ENCODE peak calls at places on chromosomes 6 and 20, in eight cellular contexts. T is tibial artery, L is heart left ventricle, V is cardiac muscle cell, F is tibial nerve, S is endodermal cell, E is colonic mucosa, C is right atrium auricular region. I is an unnamed sample. For H3K9me3, the result is how much of the 10 kb centered on the place peaks cover.

GRCh38 chr20:62595491-62595890 is 46.8 kb upstream of the SLCO4A1 start:
- DNase-seq in T (peak), L (peak), V (peak), F (no peak), S (no peak), E (peak), C (no peak), I (peak)

GRCh38 chr20:46344488-46345162 is 36.3 kb upstream of the CDH22 start:
- DNase-seq in T (no peak), L (no peak), V (no peak), F (no peak), S (no peak), E (no peak), C (no peak), I (no peak)

GRCh38 chr20:62782893-62783278 is 13.4 kb upstream of the MRGBP start:
- DNase-seq in T (no peak), L (peak), V (peak), F (no peak), S (no peak), E (no peak), C (no peak), I (peak)

GRCh38 chr6:135617222-135617621 is 119.7 kb upstream of the AHI1 start:
- DNase-seq in T (no peak), L (no peak), V (no peak), F (no peak), S (no peak), E (no peak), C (no peak), I (no peak)

GRCh38 chr6:157304840-157305675 is 18.3 kb downstream of the TMEM242 start:
- DNase-seq in T (peak), L (no peak), V (peak), F (no peak), S (no peak), E (peak), C (no peak), I (no peak)

GRCh38 chr6:148501178-148501590 is 158.5 kb downstream of the SASH1 start:
- DNase-seq in T (peak), L (no peak), V (peak), F (peak), S (no peak), E (peak), C (peak), I (peak)

GRCh38 chr20:57399587-57400261 is 8.5 kb downstream of the RBM38 start:
- DNase-seq in T (no peak), L (peak), V (no peak), F (no peak), S (no peak), E (no peak), C (no peak), I (peak)

GRCh38 chr6:157610451-157610999 is 212.5 kb upstream of the SNX9 start:
- DNase-seq in T (no peak), L (no peak), V (no peak), F (no peak), S (no peak), E (no peak), C (no peak), I (no peak)

GRCh38 chr6:128655978-128656498 is 135.6 kb upstream of the PTPRK start:
- DNase-seq in T (no peak), L (no peak), V (peak), F (no peak), S (no peak), E (no peak), C (no peak), I (no peak)

GRCh38 chr6:73285674-73286283 is 22.8 kb upstream of the KHDC1 start:
- DNase-seq in T (no peak), L (no peak), V (peak), F (no peak), S (no peak), E (no peak), C (no peak), I (no peak)

GRCh38 chr6:43890197-43891062 is 120.4 kb downstream of the VEGFA start:
- DNase-seq in T (no peak), L (no peak), V (no peak), F (no peak), S (peak), E (no peak), C (no peak), I (no peak)

GRCh38 chr20:59042151-59042795 is at the start of gene PRELID3B:
- DNase-seq in T (peak), L (no peak), V (peak), F (no peak), S (no peak), E (peak), C (no peak), I (peak)
- H3K27ac ChIP-seq in T (peak), L (peak), V (peak), F (peak), S (peak), E (peak), C (peak), I (peak)

GRCh38 chr20:40812415-40813212 is 123.6 kb upstream of the MAFB start:
- DNase-seq in T (no peak), L (no peak), V (no peak), F (no peak), S (peak), E (no peak), C (peak), I (no peak)

GRCh38 chr20:40811004-40811403 is 122.0 kb upstream of the MAFB start:
- DNase-seq in T (no peak), L (no peak), V (no peak), F (no peak), S (peak), E (no peak), C (peak), I (no peak)

GRCh38 chr20:40810336-40810735 is 121.3 kb upstream of the MAFB start:
- DNase-seq in T (no peak), L (no peak), V (no peak), F (no peak), S (peak), E (no peak), C (peak), I (no peak)

GRCh38 chr20:40813213-40813510 is 124.1 kb upstream of the MAFB start:
- DNase-seq in T (no peak), L (no peak), V (no peak), F (no peak), S (no peak), E (no peak), C (peak), I (no peak)

GRCh38 chr20:40811660-40812414 is 122.8 kb upstream of the MAFB start:
- DNase-seq in T (no peak), L (no peak), V (no peak), F (no peak), S (peak), E (no peak), C (peak), I (no peak)
- TF ChIP-seq CTCF in T (no peak), L (peak), V (no peak), F (no peak), S (peak), E (no peak), C (no peak), I (no peak)

GRCh38 chr20:3192226-3193015 is 12.1 kb downstream of the DDRGK1 start:
- DNase-seq in T (no peak), L (no peak), V (no peak), F (no peak), S (no peak), E (no peak), C (no peak), I (no peak)
- H3K9me3 ChIP-seq in T (under half), L (under half), V (under half), F (under half), S (under half), E (under half), C (under half), I (under half)

GRCh38 chr20:17964632-17965031 is 4.0 kb downstream of the SNX5 start:
- DNase-seq in T (no peak), L (no peak), V (no peak), F (no peak), S (no peak), E (no peak), C (no peak), I (no peak)

GRCh38 chr20:17968366-17969275 is at the start of the genes MGME1 and SNX5:
- DNase-seq in T (peak), L (peak), V (peak), F (peak), S (peak), E (peak), C (peak), I (peak)

GRCh38 chr20:17965042-17965697 is 3.4 kb downstream of the SNX5 start:
- DNase-seq in T (no peak), L (no peak), V (peak), F (no peak), S (no peak), E (peak), C (peak), I (no peak)

GRCh38 chr20:17967595-17968365 is 814 bp downstream of the SNX5 start:
- DNase-seq in T (peak), L (no peak), V (peak), F (no peak), S (no peak), E (peak), C (no peak), I (peak)

GRCh38 chr20:17966432-17967312 is 1.9 kb downstream of the SNX5 start:
- DNase-seq in T (no peak), L (no peak), V (peak), F (no peak), S (no peak), E (no peak), C (no peak), I (no peak)
- H3K27ac ChIP-seq in T (peak), L (peak), V (peak), F (no peak), S (no peak), E (peak), C (peak), I (peak)

DNA sequence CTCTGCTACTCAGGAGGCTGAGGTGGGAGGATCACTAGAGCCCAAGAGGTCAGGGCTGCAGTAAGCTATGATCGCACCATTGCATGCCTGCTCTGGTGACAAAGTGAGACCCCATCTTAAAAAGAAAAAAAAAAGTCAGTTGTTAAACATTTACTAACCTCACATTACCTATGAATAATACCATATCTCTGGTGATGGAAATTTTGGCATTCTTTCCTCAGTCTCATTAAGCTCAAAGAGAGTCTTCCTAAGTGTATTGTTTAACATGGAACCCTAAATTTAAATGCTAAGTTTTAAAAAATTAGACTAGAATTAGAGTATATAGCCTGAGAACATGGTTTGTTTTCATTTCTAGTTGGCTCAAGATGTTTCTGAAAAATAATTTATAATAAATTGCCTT is 11.3 kb upstream of the BFSP1 start:
- DNase-seq in T (no peak), L (no peak), V (no peak), F (no peak), S (no peak), E (no peak), C (no peak), I (no peak)
- TF ChIP-seq CTCF in T (no peak), L (no peak), V (no peak), F (no peak), S (no peak), E (no peak), C (no peak), I (no peak)

GRCh38 chr20:90651-91050 is 3.2 kb downstream of the DEFB125 start:
- DNase-seq in T (no peak), L (no peak), V (no peak), F (no peak), S (no peak), E (no peak), C (no peak), I (no peak)
- H3K9me3 ChIP-seq in T (under half), L (under half), V (under half), F (under half), S (under half), E (under half), C (under half), I (under half)

GRCh38 chr6:18151801-18152200 is 3.1 kb downstream of the TPMT start:
- DNase-seq in T (no peak), L (no peak), V (no peak), F (no peak), S (no peak), E (no peak), C (no peak), I (no peak)

GRCh38 chr6:18155864-18156396 is 708 bp downstream of the KDM1B start:
- DNase-seq in T (peak), L (peak), V (peak), F (no peak), S (peak), E (peak), C (peak), I (peak)

GRCh38 chr6:18155273-18155863 is at the start of gene KDM1B:
- DNase-seq in T (peak), L (peak), V (peak), F (peak), S (no peak), E (no peak), C (peak), I (peak)

GRCh38 chr6:18153311-18153703 is 1.6 kb downstream of the TPMT start:
- DNase-seq in T (no peak), L (no peak), V (no peak), F (no peak), S (no peak), E (no peak), C (no peak), I (no peak)

DNA sequence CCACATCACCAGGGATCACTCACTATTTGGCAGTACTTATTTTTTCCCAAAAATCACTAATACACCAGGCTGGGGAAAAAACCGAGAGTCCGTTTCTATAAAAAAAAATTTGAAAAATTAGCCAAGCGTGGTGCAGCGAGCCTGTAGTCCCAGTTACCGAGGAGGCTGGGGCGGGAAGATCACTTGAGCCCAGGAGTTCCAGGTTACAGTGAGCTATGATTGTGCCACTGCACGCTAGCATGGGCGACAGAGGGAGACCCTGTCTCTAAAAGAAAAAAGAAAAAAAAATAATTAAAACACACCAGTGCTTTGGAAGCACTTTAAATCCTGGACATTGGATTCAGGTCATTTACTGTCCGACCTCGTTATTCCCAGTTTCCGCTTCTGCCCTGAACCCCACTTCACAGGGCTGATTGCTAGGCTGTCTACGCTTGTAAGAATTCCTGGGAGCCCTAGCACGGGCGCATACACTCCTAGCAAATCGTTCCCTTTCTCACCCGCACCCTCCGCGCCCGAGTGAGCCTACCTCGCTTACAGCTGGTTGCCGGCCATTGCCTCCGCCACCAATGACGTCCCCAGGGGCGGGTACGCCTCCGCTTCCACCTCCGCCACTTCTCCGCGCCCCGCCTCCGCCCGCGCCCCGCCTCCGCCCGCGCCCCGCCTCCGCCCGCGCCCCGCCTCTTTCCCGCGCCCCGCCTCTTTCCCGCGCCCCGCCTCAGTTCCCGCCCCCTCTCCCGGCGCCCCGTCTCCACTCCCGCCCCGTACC is at the start of gene TPMT:
- DNase-seq in T (peak), L (peak), V (no peak), F (no peak), S (peak), E (peak), C (no peak), I (no peak)
- H3K27ac ChIP-seq in T (peak), L (peak), V (peak), F (peak), S (peak), E (peak), C (peak), I (peak)

GRCh38 chr6:41011673-41012072 is 27.3 kb downstream of the UNC5CL start:
- DNase-seq in T (no peak), L (no peak), V (no peak), F (no peak), S (no peak), E (no peak), C (no peak), I (no peak)
- TF ChIP-seq CTCF in T (no peak), L (no peak), V (no peak), F (no peak), S (no peak), E (no peak), C (no peak), I (no peak)

I was measured in testis.